ENCODE peak calls at places on chromosomes 13 and 19, in ten cellular contexts. S is heart left ventricle, C is heart right ventricle, H is EH, Z is anterior cingulate cortex, N is ELR, J is caudate nucleus, K is NCI-H2107, I is WTC11, V is Daoy. A is an unnamed sample.

GRCh38 chr13:94389544-94390351 is 89.7 kb downstream of the DCT start:
- DNase-seq in I (no peak), Z (no peak), C (no peak), J (no peak), H (peak), K (no peak), S (no peak), V (peak), N (no peak), A (no peak)

GRCh38 chr19:5623397-5624153 is 692 bp downstream of the SAFB start:
- DNase-seq in K (no peak), H (peak), S (no peak), Z (no peak), I (no peak), V (peak), C (peak), N (peak), J (no peak), A (no peak)

GRCh38 chr19:6729573-6730152 is 7.7 kb downstream of the GPR108 start:
- DNase-seq in H (no peak), Z (no peak), J (no peak), S (no peak), N (no peak), I (no peak), C (no peak), K (no peak), V (no peak), A (no peak)

GRCh38 chr13:44079413-44080205 is 199.9 kb downstream of the LACC1 start:
- DNase-seq in Z (no peak), S (no peak), J (no peak), N (no peak), I (no peak), V (no peak), K (no peak), C (no peak), H (no peak), A (no peak)

GRCh38 chr13:50783066-50783465 is 60.4 kb downstream of the DLEU7 start:
- DNase-seq in H (no peak), I (no peak), V (no peak), K (no peak), Z (no peak), C (no peak), N (no peak), S (no peak), J (no peak), A (no peak)

GRCh38 chr19:10226376-10227214 is 4.5 kb downstream of the S1PR2 start:
- DNase-seq in J (no peak), S (peak), V (no peak), N (peak), K (no peak), C (peak), H (peak), I (no peak), Z (peak), A (no peak)

GRCh38 chr19:4609878-4610511 is 29.3 kb upstream of the TNFAIP8L1 start:
- DNase-seq in H (no peak), N (no peak), J (no peak), K (no peak), I (no peak), V (no peak), C (peak), S (peak), Z (no peak), A (no peak)

GRCh38 chr13:93814658-93815057 is 588.1 kb downstream of the GPC6 start:
- DNase-seq in V (no peak), Z (no peak), I (no peak), S (no peak), H (no peak), K (no peak), J (no peak), N (no peak), C (no peak), A (no peak)

GRCh38 chr13:111245781-111246384 is 74.6 kb upstream of the TEX29 start:
- DNase-seq in H (peak), S (no peak), N (no peak), I (no peak), Z (no peak), J (no peak), V (no peak), C (no peak), K (no peak), A (no peak)

GRCh38 chr19:16957151-16957662 is 68.4 kb downstream of the F2RL3 start:
- DNase-seq in K (no peak), I (no peak), J (no peak), H (no peak), N (no peak), V (no peak), S (no peak), C (no peak), Z (no peak), A (no peak)

GRCh38 chr13:21517576-21517975 is 58.5 kb upstream of the ZDHHC20 start:
- DNase-seq in H (no peak), Z (no peak), N (no peak), K (no peak), J (no peak), I (no peak), V (no peak), S (no peak), C (no peak), A (no peak)

GRCh38 chr13:32824671-32825070 is 191.6 kb upstream of the KL start:
- DNase-seq in V (peak), I (no peak), J (no peak), Z (no peak), C (no peak), K (no peak), S (no peak), N (peak), H (peak), A (no peak)

GRCh38 chr19:48123907-48124675 is 13.5 kb upstream of the PLA2G4C start:
- DNase-seq in J (no peak), C (no peak), V (peak), S (no peak), I (no peak), Z (no peak), K (no peak), N (peak), H (peak), A (peak)

GRCh38 chr19:50482886-50483285 is 6.2 kb upstream of the GARIN5A start:
- DNase-seq in C (no peak), S (no peak), N (no peak), Z (no peak), V (no peak), K (no peak), H (no peak), J (no peak), I (no peak), A (no peak)

GRCh38 chr13:96172066-96172465 is 82.2 kb downstream of the HS6ST3 start:
- DNase-seq in C (no peak), I (no peak), N (no peak), Z (no peak), H (no peak), V (no peak), J (no peak), S (no peak), K (no peak), A (no peak)

GRCh38 chr13:27339299-27339698 is 68.7 kb downstream of the RASL11A start:
- DNase-seq in H (peak), I (peak), C (no peak), S (no peak), K (no peak), V (peak), N (peak), Z (no peak), J (no peak), A (no peak)

GRCh38 chr13:103812558-103812957 is 746.3 kb upstream of the SLC10A2 start:
- DNase-seq in J (no peak), V (no peak), C (no peak), Z (no peak), H (no peak), I (no peak), K (no peak), S (no peak), N (no peak), A (no peak)

GRCh38 chr13:98785968-98786367 is 33.5 kb upstream of the SLC15A1 start:
- DNase-seq in I (no peak), H (no peak), C (no peak), S (no peak), N (no peak), J (no peak), Z (no peak), K (no peak), V (no peak), A (no peak)

GRCh38 chr19:20661150-20661819 is at the start of gene ZNF626:
- DNase-seq in V (peak), N (peak), K (peak), H (peak), J (peak), C (peak), S (peak), Z (peak), I (peak), A (peak)

GRCh38 chr13:102770435-102770834 is 3.2 kb downstream of the TEX30 start:
- DNase-seq in J (no peak), S (no peak), V (no peak), Z (no peak), K (no peak), N (no peak), I (no peak), C (no peak), H (peak), A (no peak)

GRCh38 chr19:6744381-6745288 is 5.2 kb downstream of the TRIP10 start:
- DNase-seq in I (no peak), K (no peak), J (peak), C (peak), Z (peak), H (peak), V (peak), S (peak), N (peak), A (no peak)

GRCh38 chr19:41872384-41872774 is 4.7 kb upstream of the CD79A start:
- DNase-seq in H (peak), K (no peak), J (no peak), V (no peak), C (no peak), S (no peak), Z (no peak), N (peak), I (no peak), A (no peak)

GRCh38 chr19:58559275-58560006 is 1.0 kb upstream of the UBE2M start:
- DNase-seq in Z (no peak), K (no peak), S (peak), H (peak), N (peak), V (peak), I (peak), C (peak), J (no peak), A (no peak)

GRCh38 chr13:98173431-98173921 is 3.6 kb downstream of the RNF113B start:
- DNase-seq in V (peak), K (no peak), N (peak), J (no peak), I (no peak), C (no peak), H (peak), S (peak), Z (no peak), A (no peak)

GRCh38 chr13:36323951-36324566 is 22.1 kb downstream of the SPART start:
- DNase-seq in J (no peak), V (no peak), Z (no peak), S (no peak), I (no peak), C (no peak), K (no peak), H (peak), N (peak), A (no peak)

GRCh38 chr19:35169226-35169995 is 14.9 kb downstream of the FXYD5 start:
- DNase-seq in I (no peak), N (no peak), Z (no peak), S (no peak), J (no peak), K (no peak), V (no peak), C (no peak), H (no peak), A (no peak)

GRCh38 chr19:4403005-4403761 is 743 bp downstream of the CHAF1A start:
- DNase-seq in H (peak), C (no peak), I (no peak), N (peak), K (no peak), S (peak), J (no peak), V (peak), Z (no peak), A (no peak)

GRCh38 chr19:1247747-1248453 is 483 bp upstream of the MIDN start:
- DNase-seq in Z (peak), K (no peak), V (peak), J (peak), C (peak), I (peak), S (peak), H (peak), N (peak), A (no peak)